ENCODE peak calls at places on chromosomes 16 and 17, in eight cellular contexts. One of them, this sample, is unnamed.
A peak's percentile ranks its signal among the peaks of the same experiment; 100 is the strongest.

GRCh38 chr17:38442548-38442947 is 14.3 kb downstream of the ARHGAP23 start:
- DNase-seq in Calu3: no peak
- DNase-seq in posterior vena cava: no peak
- DNase-seq in CD4-positive, alpha-beta T cell: no peak
- DNase-seq in activated naive CD8-positive, alpha-beta T cell treated with anti-CD3 and anti-CD28 coated beads, Interleukin-2, amount 50 U/mL, for 24 hours: no peak
- DNase-seq in activated naive CD4-positive, alpha-beta T cell treated with anti-CD3 and anti-CD28 coated beads for 36 hours: no peak
- DNase-seq in AG09309: no peak
- DNase-seq in GM23248: peak; percentile 55
- DNase-seq in this sample: no peak

GRCh38 chr16:3508736-3509135 is 7.9 kb downstream of the CLUAP1 start:
- DNase-seq in Calu3: no peak
- DNase-seq in posterior vena cava: peak; percentile 37
- DNase-seq in CD4-positive, alpha-beta T cell: no peak
- DNase-seq in activated naive CD8-positive, alpha-beta T cell treated with anti-CD3 and anti-CD28 coated beads, Interleukin-2, amount 50 U/mL, for 24 hours: no peak
- DNase-seq in activated naive CD4-positive, alpha-beta T cell treated with anti-CD3 and anti-CD28 coated beads for 36 hours: peak; percentile 26
- DNase-seq in AG09309: no peak
- DNase-seq in GM23248: no peak
- DNase-seq in this sample: no peak

GRCh38 chr16:73125860-73126259 is 77.9 kb upstream of the ZFHX3 start:
- DNase-seq in Calu3: peak; percentile 11
- DNase-seq in posterior vena cava: no peak
- DNase-seq in CD4-positive, alpha-beta T cell: no peak
- DNase-seq in activated naive CD8-positive, alpha-beta T cell treated with anti-CD3 and anti-CD28 coated beads, Interleukin-2, amount 50 U/mL, for 24 hours: no peak
- DNase-seq in activated naive CD4-positive, alpha-beta T cell treated with anti-CD3 and anti-CD28 coated beads for 36 hours: no peak
- DNase-seq in AG09309: no peak
- DNase-seq in GM23248: peak; percentile 87
- DNase-seq in this sample: no peak

GRCh38 chr16:81601008-81601428 is 156.4 kb downstream of the CMIP start:
- DNase-seq in Calu3: no peak
- DNase-seq in posterior vena cava: no peak
- DNase-seq in CD4-positive, alpha-beta T cell: no peak
- DNase-seq in activated naive CD8-positive, alpha-beta T cell treated with anti-CD3 and anti-CD28 coated beads, Interleukin-2, amount 50 U/mL, for 24 hours: no peak
- DNase-seq in activated naive CD4-positive, alpha-beta T cell treated with anti-CD3 and anti-CD28 coated beads for 36 hours: no peak
- DNase-seq in AG09309: no peak
- DNase-seq in GM23248: peak; percentile 81
- DNase-seq in this sample: no peak

GRCh38 chr16:23434380-23434779 is 18.6 kb downstream of the COG7 start:
- DNase-seq in Calu3: peak; percentile 54
- DNase-seq in posterior vena cava: no peak
- DNase-seq in CD4-positive, alpha-beta T cell: no peak
- DNase-seq in activated naive CD8-positive, alpha-beta T cell treated with anti-CD3 and anti-CD28 coated beads, Interleukin-2, amount 50 U/mL, for 24 hours: no peak
- DNase-seq in activated naive CD4-positive, alpha-beta T cell treated with anti-CD3 and anti-CD28 coated beads for 36 hours: peak; percentile 27
- DNase-seq in AG09309: no peak
- DNase-seq in GM23248: peak; percentile 62
- DNase-seq in this sample: peak; percentile 69

GRCh38 chr17:36949461-36949927 is 740 bp downstream of the AATF start:
- DNase-seq in Calu3: no peak
- DNase-seq in posterior vena cava: no peak
- DNase-seq in CD4-positive, alpha-beta T cell: no peak
- DNase-seq in activated naive CD8-positive, alpha-beta T cell treated with anti-CD3 and anti-CD28 coated beads, Interleukin-2, amount 50 U/mL, for 24 hours: no peak
- DNase-seq in activated naive CD4-positive, alpha-beta T cell treated with anti-CD3 and anti-CD28 coated beads for 36 hours: no peak
- DNase-seq in AG09309: no peak
- DNase-seq in GM23248: no peak
- DNase-seq in this sample: no peak

GRCh38 chr16:2090481-2090797 is 42.7 kb downstream of the TSC2 start:
- DNase-seq in Calu3: no peak
- DNase-seq in posterior vena cava: no peak
- DNase-seq in CD4-positive, alpha-beta T cell: no peak
- DNase-seq in activated naive CD8-positive, alpha-beta T cell treated with anti-CD3 and anti-CD28 coated beads, Interleukin-2, amount 50 U/mL, for 24 hours: no peak
- DNase-seq in activated naive CD4-positive, alpha-beta T cell treated with anti-CD3 and anti-CD28 coated beads for 36 hours: no peak
- DNase-seq in AG09309: no peak
- DNase-seq in GM23248: no peak
- DNase-seq in this sample: no peak

GRCh38 chr17:41773190-41773588 is 13.3 kb downstream of the JUP start:
- DNase-seq in Calu3: peak; percentile 98
- DNase-seq in posterior vena cava: no peak
- DNase-seq in CD4-positive, alpha-beta T cell: no peak
- DNase-seq in activated naive CD8-positive, alpha-beta T cell treated with anti-CD3 and anti-CD28 coated beads, Interleukin-2, amount 50 U/mL, for 24 hours: no peak
- DNase-seq in activated naive CD4-positive, alpha-beta T cell treated with anti-CD3 and anti-CD28 coated beads for 36 hours: no peak
- DNase-seq in AG09309: peak; percentile 38
- DNase-seq in GM23248: peak; percentile 81
- DNase-seq in this sample: no peak

GRCh38 chr17:45904886-45905285 is 10.5 kb downstream of the MAPT start:
- DNase-seq in Calu3: no peak
- DNase-seq in posterior vena cava: no peak
- DNase-seq in CD4-positive, alpha-beta T cell: no peak
- DNase-seq in activated naive CD8-positive, alpha-beta T cell treated with anti-CD3 and anti-CD28 coated beads, Interleukin-2, amount 50 U/mL, for 24 hours: no peak
- DNase-seq in activated naive CD4-positive, alpha-beta T cell treated with anti-CD3 and anti-CD28 coated beads for 36 hours: no peak
- DNase-seq in AG09309: no peak
- DNase-seq in GM23248: no peak
- DNase-seq in this sample: no peak

GRCh38 chr16:2159052-2159838 is 3.7 kb downstream of the TRAF7 start:
- DNase-seq in Calu3: no peak
- DNase-seq in posterior vena cava: peak; percentile 92
- DNase-seq in CD4-positive, alpha-beta T cell: no peak
- DNase-seq in activated naive CD8-positive, alpha-beta T cell treated with anti-CD3 and anti-CD28 coated beads, Interleukin-2, amount 50 U/mL, for 24 hours: no peak
- DNase-seq in activated naive CD4-positive, alpha-beta T cell treated with anti-CD3 and anti-CD28 coated beads for 36 hours: no peak
- DNase-seq in AG09309: no peak
- DNase-seq in GM23248: peak; percentile 82
- DNase-seq in this sample: no peak

GRCh38 chr16:10575506-10576130 is 4.8 kb downstream of the EMP2 start:
- DNase-seq in Calu3: no peak
- DNase-seq in posterior vena cava: no peak
- DNase-seq in CD4-positive, alpha-beta T cell: no peak
- DNase-seq in activated naive CD8-positive, alpha-beta T cell treated with anti-CD3 and anti-CD28 coated beads, Interleukin-2, amount 50 U/mL, for 24 hours: no peak
- DNase-seq in activated naive CD4-positive, alpha-beta T cell treated with anti-CD3 and anti-CD28 coated beads for 36 hours: no peak
- DNase-seq in AG09309: no peak
- DNase-seq in GM23248: peak; percentile 53
- DNase-seq in this sample: no peak

GRCh38 chr17:82301916-82302497 is 15.4 kb downstream of the CD7 start:
- DNase-seq in Calu3: no peak
- DNase-seq in posterior vena cava: no peak
- DNase-seq in CD4-positive, alpha-beta T cell: peak; percentile 42
- DNase-seq in activated naive CD8-positive, alpha-beta T cell treated with anti-CD3 and anti-CD28 coated beads, Interleukin-2, amount 50 U/mL, for 24 hours: peak; percentile 79
- DNase-seq in activated naive CD4-positive, alpha-beta T cell treated with anti-CD3 and anti-CD28 coated beads for 36 hours: peak; percentile 83
- DNase-seq in AG09309: no peak
- DNase-seq in GM23248: no peak
- DNase-seq in this sample: peak; percentile 84

GRCh38 chr16:30953511-30954124 is 3.9 kb upstream of the SETD1A start:
- DNase-seq in Calu3: peak; percentile 78
- DNase-seq in posterior vena cava: no peak
- DNase-seq in CD4-positive, alpha-beta T cell: peak; percentile 61
- DNase-seq in activated naive CD8-positive, alpha-beta T cell treated with anti-CD3 and anti-CD28 coated beads, Interleukin-2, amount 50 U/mL, for 24 hours: peak; percentile 67
- DNase-seq in activated naive CD4-positive, alpha-beta T cell treated with anti-CD3 and anti-CD28 coated beads for 36 hours: peak; percentile 71
- DNase-seq in AG09309: no peak
- DNase-seq in GM23248: peak; percentile 85
- DNase-seq in this sample: peak; percentile 54

GRCh38 chr17:40582328-40582901 is 17.1 kb upstream of the CCR7 start:
- DNase-seq in Calu3: peak; percentile 60
- DNase-seq in posterior vena cava: no peak
- DNase-seq in CD4-positive, alpha-beta T cell: peak; percentile 89
- DNase-seq in activated naive CD8-positive, alpha-beta T cell treated with anti-CD3 and anti-CD28 coated beads, Interleukin-2, amount 50 U/mL, for 24 hours: peak; percentile 65
- DNase-seq in activated naive CD4-positive, alpha-beta T cell treated with anti-CD3 and anti-CD28 coated beads for 36 hours: peak; percentile 92
- DNase-seq in AG09309: no peak
- DNase-seq in GM23248: no peak
- DNase-seq in this sample: peak; percentile 64

GRCh38 chr17:72434991-72435618 is 314.3 kb downstream of the SOX9 start:
- DNase-seq in Calu3: no peak
- DNase-seq in posterior vena cava: no peak
- DNase-seq in CD4-positive, alpha-beta T cell: no peak
- DNase-seq in activated naive CD8-positive, alpha-beta T cell treated with anti-CD3 and anti-CD28 coated beads, Interleukin-2, amount 50 U/mL, for 24 hours: no peak
- DNase-seq in activated naive CD4-positive, alpha-beta T cell treated with anti-CD3 and anti-CD28 coated beads for 36 hours: no peak
- DNase-seq in AG09309: no peak
- DNase-seq in GM23248: no peak
- DNase-seq in this sample: no peak

GRCh38 chr16:1723450-1724147 is 17.6 kb downstream of the MAPK8IP3 start:
- DNase-seq in Calu3: peak; percentile 74
- DNase-seq in posterior vena cava: no peak
- DNase-seq in CD4-positive, alpha-beta T cell: peak; percentile 24
- DNase-seq in activated naive CD8-positive, alpha-beta T cell treated with anti-CD3 and anti-CD28 coated beads, Interleukin-2, amount 50 U/mL, for 24 hours: peak; percentile 50
- DNase-seq in activated naive CD4-positive, alpha-beta T cell treated with anti-CD3 and anti-CD28 coated beads for 36 hours: peak; percentile 65
- DNase-seq in AG09309: no peak
- DNase-seq in GM23248: peak; percentile 61
- DNase-seq in this sample: peak; percentile 64

GRCh38 chr16:86806838-86807351 is 228.5 kb downstream of the FOXL1 start:
- DNase-seq in Calu3: no peak
- DNase-seq in posterior vena cava: no peak
- DNase-seq in CD4-positive, alpha-beta T cell: no peak
- DNase-seq in activated naive CD8-positive, alpha-beta T cell treated with anti-CD3 and anti-CD28 coated beads, Interleukin-2, amount 50 U/mL, for 24 hours: no peak
- DNase-seq in activated naive CD4-positive, alpha-beta T cell treated with anti-CD3 and anti-CD28 coated beads for 36 hours: no peak
- DNase-seq in AG09309: no peak
- DNase-seq in GM23248: no peak
- DNase-seq in this sample: no peak

GRCh38 chr17:65594585-65594940 is 33.1 kb upstream of the AXIN2 start:
- DNase-seq in Calu3: no peak
- DNase-seq in posterior vena cava: no peak
- DNase-seq in CD4-positive, alpha-beta T cell: no peak
- DNase-seq in activated naive CD8-positive, alpha-beta T cell treated with anti-CD3 and anti-CD28 coated beads, Interleukin-2, amount 50 U/mL, for 24 hours: no peak
- DNase-seq in activated naive CD4-positive, alpha-beta T cell treated with anti-CD3 and anti-CD28 coated beads for 36 hours: peak; percentile 38
- DNase-seq in AG09309: no peak
- DNase-seq in GM23248: peak; percentile 65
- DNase-seq in this sample: no peak

GRCh38 chr17:78173025-78173715 is 4.8 kb downstream of the SYNGR2 start:
- DNase-seq in Calu3: no peak
- DNase-seq in posterior vena cava: no peak
- DNase-seq in CD4-positive, alpha-beta T cell: no peak
- DNase-seq in activated naive CD8-positive, alpha-beta T cell treated with anti-CD3 and anti-CD28 coated beads, Interleukin-2, amount 50 U/mL, for 24 hours: no peak
- DNase-seq in activated naive CD4-positive, alpha-beta T cell treated with anti-CD3 and anti-CD28 coated beads for 36 hours: peak; percentile 63
- DNase-seq in AG09309: no peak
- DNase-seq in GM23248: no peak
- DNase-seq in this sample: peak; percentile 68

GRCh38 chr17:64377769-64378282 is 12.8 kb downstream of the PECAM1 start:
- DNase-seq in Calu3: no peak
- DNase-seq in posterior vena cava: peak; percentile 49
- DNase-seq in CD4-positive, alpha-beta T cell: no peak
- DNase-seq in activated naive CD8-positive, alpha-beta T cell treated with anti-CD3 and anti-CD28 coated beads, Interleukin-2, amount 50 U/mL, for 24 hours: no peak
- DNase-seq in activated naive CD4-positive, alpha-beta T cell treated with anti-CD3 and anti-CD28 coated beads for 36 hours: no peak
- DNase-seq in AG09309: no peak
- DNase-seq in GM23248: no peak
- DNase-seq in this sample: no peak

GRCh38 chr17:79619196-79619595 is 8.3 kb upstream of the RBFOX3 start:
- DNase-seq in Calu3: no peak
- DNase-seq in posterior vena cava: peak; percentile 30
- DNase-seq in CD4-positive, alpha-beta T cell: no peak
- DNase-seq in activated naive CD8-positive, alpha-beta T cell treated with anti-CD3 and anti-CD28 coated beads, Interleukin-2, amount 50 U/mL, for 24 hours: no peak
- DNase-seq in activated naive CD4-positive, alpha-beta T cell treated with anti-CD3 and anti-CD28 coated beads for 36 hours: no peak
- DNase-seq in AG09309: no peak
- DNase-seq in GM23248: no peak
- DNase-seq in this sample: no peak

GRCh38 chr17:4947411-4948165 is 742 bp downstream of the PFN1 start:
- DNase-seq in Calu3: peak; percentile 44
- DNase-seq in posterior vena cava: peak; percentile 90
- DNase-seq in CD4-positive, alpha-beta T cell: peak; percentile 67
- DNase-seq in activated naive CD8-positive, alpha-beta T cell treated with anti-CD3 and anti-CD28 coated beads, Interleukin-2, amount 50 U/mL, for 24 hours: peak; percentile 77
- DNase-seq in activated naive CD4-positive, alpha-beta T cell treated with anti-CD3 and anti-CD28 coated beads for 36 hours: peak; percentile 84
- DNase-seq in AG09309: no peak
- DNase-seq in GM23248: peak; percentile 68
- DNase-seq in this sample: peak; percentile 72

GRCh38 chr17:48307814-48308411 is 122.1 kb downstream of the SKAP1 start:
- DNase-seq in Calu3: peak; percentile 79
- DNase-seq in posterior vena cava: no peak
- DNase-seq in CD4-positive, alpha-beta T cell: peak; percentile 48
- DNase-seq in activated naive CD8-positive, alpha-beta T cell treated with anti-CD3 and anti-CD28 coated beads, Interleukin-2, amount 50 U/mL, for 24 hours: peak; percentile 40
- DNase-seq in activated naive CD4-positive, alpha-beta T cell treated with anti-CD3 and anti-CD28 coated beads for 36 hours: peak; percentile 67
- DNase-seq in AG09309: peak; percentile 16
- DNase-seq in GM23248: peak; percentile 79
- DNase-seq in this sample: peak; percentile 41

GRCh38 chr17:62708587-62708986 is 81.1 kb downstream of the MRC2 start:
- DNase-seq in Calu3: no peak
- DNase-seq in posterior vena cava: peak; percentile 15
- DNase-seq in CD4-positive, alpha-beta T cell: no peak
- DNase-seq in activated naive CD8-positive, alpha-beta T cell treated with anti-CD3 and anti-CD28 coated beads, Interleukin-2, amount 50 U/mL, for 24 hours: no peak
- DNase-seq in activated naive CD4-positive, alpha-beta T cell treated with anti-CD3 and anti-CD28 coated beads for 36 hours: no peak
- DNase-seq in AG09309: no peak
- DNase-seq in GM23248: peak; percentile 35
- DNase-seq in this sample: no peak

GRCh38 chr16:83744521-83744981 is 63.2 kb upstream of the HSBP1 start:
- DNase-seq in Calu3: peak; percentile 7
- DNase-seq in posterior vena cava: peak; percentile 87
- DNase-seq in CD4-positive, alpha-beta T cell: no peak
- DNase-seq in activated naive CD8-positive, alpha-beta T cell treated with anti-CD3 and anti-CD28 coated beads, Interleukin-2, amount 50 U/mL, for 24 hours: no peak
- DNase-seq in activated naive CD4-positive, alpha-beta T cell treated with anti-CD3 and anti-CD28 coated beads for 36 hours: no peak
- DNase-seq in AG09309: no peak
- DNase-seq in GM23248: peak; percentile 53
- DNase-seq in this sample: peak; percentile 49

GRCh38 chr17:15999974-16000827 is 577 bp downstream of the TTC19 start:
- DNase-seq in Calu3: no peak
- DNase-seq in posterior vena cava: peak; percentile 82
- DNase-seq in CD4-positive, alpha-beta T cell: peak; percentile 33
- DNase-seq in activated naive CD8-positive, alpha-beta T cell treated with anti-CD3 and anti-CD28 coated beads, Interleukin-2, amount 50 U/mL, for 24 hours: no peak
- DNase-seq in activated naive CD4-positive, alpha-beta T cell treated with anti-CD3 and anti-CD28 coated beads for 36 hours: peak; percentile 43
- DNase-seq in AG09309: no peak
- DNase-seq in GM23248: peak; percentile 73
- DNase-seq in this sample: peak; percentile 61

GRCh38 chr17:38748329-38749221 is at the start of gene PCGF2:
- DNase-seq in Calu3: peak; percentile 99
- DNase-seq in posterior vena cava: peak; percentile 96
- DNase-seq in CD4-positive, alpha-beta T cell: no peak
- DNase-seq in activated naive CD8-positive, alpha-beta T cell treated with anti-CD3 and anti-CD28 coated beads, Interleukin-2, amount 50 U/mL, for 24 hours: no peak
- DNase-seq in activated naive CD4-positive, alpha-beta T cell treated with anti-CD3 and anti-CD28 coated beads for 36 hours: peak; percentile 25
- DNase-seq in AG09309: no peak
- DNase-seq in GM23248: peak; percentile 92
- DNase-seq in this sample: no peak

GRCh38 chr17:27553019-27553511 is 77.9 kb upstream of the LGALS9 start:
- DNase-seq in Calu3: peak; percentile 15
- DNase-seq in posterior vena cava: peak; percentile 74
- DNase-seq in CD4-positive, alpha-beta T cell: no peak
- DNase-seq in activated naive CD8-positive, alpha-beta T cell treated with anti-CD3 and anti-CD28 coated beads, Interleukin-2, amount 50 U/mL, for 24 hours: no peak
- DNase-seq in activated naive CD4-positive, alpha-beta T cell treated with anti-CD3 and anti-CD28 coated beads for 36 hours: no peak
- DNase-seq in AG09309: no peak
- DNase-seq in GM23248: no peak
- DNase-seq in this sample: no peak

This sample was measured in GM10248.